ENCODE peak calls at places on chromosomes 13 and 19, in ten cellular contexts. I is stomach; H is hepatocyte; Y is esophagus squamous epithelium; W is cardiac muscle cell; U is CD8-positive, alpha-beta T cell; X is right cardiac atrium; V is tibial nerve; L is GM23248; J is body of pancreas. F is an unnamed sample. For H3K4me1, the result is how much of the 10 kb centered on the place peaks cover.

GRCh38 chr13:113022391-113023216 is 53.6 kb downstream of the MCF2L start:
- DNase-seq in Y (no peak), U (no peak), H (peak), I (no peak), L (no peak), W (peak), X (peak), V (no peak), J (no peak), F (no peak)

GRCh38 chr13:50573046-50573445 is 270.4 kb downstream of the DLEU7 start:
- DNase-seq in J (no peak), L (no peak), Y (no peak), U (no peak), V (no peak), W (no peak), H (no peak), X (no peak), I (no peak), F (no peak)

GRCh38 chr13:105773887-105774538 is 761.4 kb downstream of the EFNB2 start:
- DNase-seq in W (no peak), V (no peak), L (no peak), X (no peak), Y (no peak), H (peak), J (no peak), U (no peak), I (no peak), F (no peak)

GRCh38 chr13:53781941-53782340 is 753.3 kb downstream of the OLFM4 start:
- DNase-seq in U (no peak), J (no peak), I (no peak), V (no peak), Y (no peak), H (peak), W (peak), X (no peak), L (no peak), F (no peak)

GRCh38 chr19:28409859-28410258 is 803.1 kb downstream of the UQCRFS1 start:
- DNase-seq in L (no peak), X (no peak), W (peak), I (no peak), H (no peak), U (no peak), Y (no peak), J (no peak), V (no peak), F (no peak)

GRCh38 chr19:2186071-2186846 is 22.5 kb downstream of the DOT1L start:
- DNase-seq in U (no peak), L (peak), Y (no peak), V (peak), X (peak), J (peak), I (peak), H (peak), W (peak), F (no peak)

GRCh38 chr13:73215807-73216206 is 157.0 kb downstream of the KLF5 start:
- DNase-seq in U (no peak), H (no peak), Y (no peak), I (peak), V (no peak), L (peak), W (no peak), J (no peak), X (no peak), F (no peak)

GRCh38 chr19:23991170-23991569 is 76.5 kb downstream of the ZNF726 start:
- DNase-seq in X (no peak), J (peak), W (no peak), U (no peak), Y (no peak), I (peak), V (no peak), L (no peak), H (peak), F (peak)

GRCh38 chr19:38901683-38902082 is 1.9 kb downstream of the NFKBIB start:
- DNase-seq in J (no peak), X (peak), U (no peak), Y (no peak), W (no peak), L (no peak), I (no peak), V (no peak), H (no peak), F (no peak)

GRCh38 chr13:114108141-114108761 is 24.2 kb downstream of the RASA3 start:
- DNase-seq in H (no peak), I (no peak), V (peak), L (no peak), X (peak), Y (no peak), U (no peak), W (no peak), J (no peak), F (no peak)

GRCh38 chr19:55209430-55210119 is at the start of gene PTPRH:
- DNase-seq in L (no peak), J (peak), W (no peak), I (peak), V (no peak), H (peak), X (no peak), U (no peak), Y (no peak), F (no peak)

GRCh38 chr13:29878101-29878500 is 27.7 kb upstream of the UBL3 start:
- DNase-seq in X (no peak), Y (no peak), W (no peak), L (no peak), U (no peak), H (no peak), I (no peak), V (no peak), J (no peak), F (no peak)
- H3K4me1 ChIP-seq in X (under half), Y (under half), W (under half), L (under half), U (under half), H (under half), I (under half), V (under half), J (under half), F (under half)

GRCh38 chr19:3536429-3537100 is 2.4 kb upstream of the TEKTIP1 start:
- DNase-seq in Y (no peak), J (no peak), V (peak), W (no peak), I (no peak), U (no peak), L (no peak), X (peak), H (no peak), F (no peak)
- H3K27ac ChIP-seq in Y (peak), J (no peak), V (peak), W (peak), I (peak), U (no peak), L (no peak), X (no peak), H (no peak), F (no peak)

GRCh38 chr19:35170359-35171061 is 16.0 kb downstream of the FXYD5 start:
- DNase-seq in X (no peak), W (no peak), I (no peak), L (no peak), H (no peak), U (no peak), Y (no peak), V (no peak), J (no peak), F (no peak)
- H3K4me1 ChIP-seq in X (under half), W (under half), I (under half), L (under half), H (under half), U (under half), Y (under half), V (under half), J (under half), F (under half)

GRCh38 chr19:5128932-5129389 is 160.0 kb downstream of the KDM4B start:
- DNase-seq in V (no peak), J (peak), U (no peak), X (peak), L (peak), I (peak), W (peak), Y (no peak), H (peak), F (no peak)

GRCh38 chr19:5125797-5126497 is 157.0 kb downstream of the KDM4B start:
- DNase-seq in X (no peak), J (no peak), I (no peak), Y (no peak), U (no peak), W (peak), L (no peak), V (no peak), H (no peak), F (no peak)

GRCh38 chr19:5128251-5128931 is 159.5 kb downstream of the KDM4B start:
- DNase-seq in H (peak), J (peak), Y (no peak), I (peak), L (peak), W (peak), U (no peak), V (peak), X (peak), F (no peak)

GRCh38 chr19:5126498-5127223 is 157.7 kb downstream of the KDM4B start:
- DNase-seq in J (no peak), W (no peak), V (no peak), I (no peak), H (no peak), Y (no peak), U (no peak), L (no peak), X (no peak), F (no peak)

GRCh38 chr19:5127710-5128109 is 158.8 kb downstream of the KDM4B start:
- DNase-seq in J (no peak), U (no peak), Y (no peak), I (no peak), H (no peak), X (no peak), W (no peak), L (no peak), V (no peak), F (no peak)
- H3K27ac ChIP-seq in J (peak), U (no peak), Y (no peak), I (no peak), H (peak), X (no peak), W (peak), L (peak), V (peak), F (no peak)

GRCh38 chr19:31351212-31352193 is 2.3 kb upstream of the TSHZ3 start:
- DNase-seq in Y (no peak), X (peak), J (peak), V (no peak), H (peak), L (peak), I (no peak), U (no peak), W (peak), F (no peak)

GRCh38 chr19:31353826-31354225 is 4.6 kb upstream of the TSHZ3 start:
- DNase-seq in L (no peak), J (peak), X (no peak), W (no peak), I (no peak), H (no peak), V (no peak), U (no peak), Y (no peak), F (no peak)

GRCh38 chr19:31354316-31354715 is 5.1 kb upstream of the TSHZ3 start:
- DNase-seq in Y (no peak), L (no peak), X (no peak), V (no peak), J (no peak), W (no peak), U (no peak), I (no peak), H (no peak), F (no peak)

GRCh38 chr19:31352296-31352781 is 3.1 kb upstream of the TSHZ3 start:
- DNase-seq in X (no peak), V (no peak), H (no peak), I (no peak), Y (no peak), W (no peak), L (no peak), U (no peak), J (no peak), F (no peak)

GRCh38 chr19:31352782-31353651 is 3.8 kb upstream of the TSHZ3 start:
- DNase-seq in V (no peak), H (no peak), I (no peak), Y (no peak), U (no peak), L (no peak), W (no peak), J (no peak), X (no peak), F (no peak)
- H3K4me1 ChIP-seq in V (half or more), H (under half), I (half or more), Y (half or more), U (under half), L (under half), W (under half), J (under half), X (under half), F (under half)

GRCh38 chr19:45884682-45885555 is 1.0 kb downstream of the IRF2BP1 start:
- DNase-seq in W (peak), U (no peak), V (no peak), H (no peak), I (peak), L (peak), Y (no peak), X (peak), J (no peak), F (no peak)
- H3K27ac ChIP-seq in W (peak), U (peak), V (peak), H (peak), I (peak), L (peak), Y (peak), X (peak), J (peak), F (peak)

F was measured in keratinocyte.